ENCODE peak calls at places on chromosomes 16 and 17, in six cellular contexts. One of them, this sample, is unnamed.
A peak's percentile ranks its signal among the peaks of the same experiment; 100 is the strongest.

GRCh38 chr16:11955713-11956123 is 9.3 kb upstream of the TNFRSF17 start:
- DNase-seq in Peyer's patch: no peak
- DNase-seq in A549: peak; percentile 12
- DNase-seq in left ventricle myocardium inferior: no peak
- DNase-seq in thyroid gland: no peak
- DNase-seq in tibial nerve: no peak
- DNase-seq in this sample: no peak

GRCh38 chr17:13888043-13888442 is 181.3 kb upstream of the COX10 start:
- DNase-seq in Peyer's patch: no peak
- DNase-seq in A549: no peak
- DNase-seq in left ventricle myocardium inferior: peak; percentile 20
- DNase-seq in thyroid gland: peak; percentile 21
- DNase-seq in tibial nerve: peak; percentile 32
- DNase-seq in this sample: no peak

GRCh38 chr17:41966453-41967140 is at the start of gene CNP:
- DNase-seq in Peyer's patch: peak; percentile 96
- DNase-seq in A549: peak; percentile 92
- DNase-seq in left ventricle myocardium inferior: peak; percentile 94
- DNase-seq in thyroid gland: peak; percentile 94
- DNase-seq in tibial nerve: peak; percentile 83
- DNase-seq in this sample: peak; percentile 91

GRCh38 chr17:10061131-10061581 is 137.2 kb downstream of the GAS7 start:
- DNase-seq in Peyer's patch: no peak
- DNase-seq in A549: no peak
- DNase-seq in left ventricle myocardium inferior: no peak
- DNase-seq in thyroid gland: no peak
- DNase-seq in tibial nerve: no peak
- DNase-seq in this sample: no peak

GRCh38 chr17:5706835-5707234 is 122.5 kb upstream of the NLRP1 start:
- DNase-seq in Peyer's patch: peak; percentile 77
- DNase-seq in A549: peak; percentile 67
- DNase-seq in left ventricle myocardium inferior: peak; percentile 34
- DNase-seq in thyroid gland: peak; percentile 36
- DNase-seq in tibial nerve: peak; percentile 54
- DNase-seq in this sample: peak; percentile 60

GRCh38 chr17:66525338-66525737 is 222.9 kb downstream of the PRKCA start:
- DNase-seq in Peyer's patch: no peak
- DNase-seq in A549: no peak
- DNase-seq in left ventricle myocardium inferior: peak; percentile 25
- DNase-seq in thyroid gland: peak; percentile 12
- DNase-seq in tibial nerve: no peak
- DNase-seq in this sample: no peak

GRCh38 chr17:33322063-33322462 is 29.0 kb upstream of the ASIC2 start:
- DNase-seq in Peyer's patch: no peak
- DNase-seq in A549: no peak
- DNase-seq in left ventricle myocardium inferior: no peak
- DNase-seq in thyroid gland: no peak
- DNase-seq in tibial nerve: no peak
- DNase-seq in this sample: no peak

GRCh38 chr16:10728035-10728462 is 15.6 kb upstream of the NUBP1 start:
- DNase-seq in Peyer's patch: no peak
- DNase-seq in A549: no peak
- DNase-seq in left ventricle myocardium inferior: no peak
- DNase-seq in thyroid gland: no peak
- DNase-seq in tibial nerve: no peak
- DNase-seq in this sample: no peak

GRCh38 chr17:70144260-70144846 is 25.0 kb upstream of the KCNJ2 start:
- DNase-seq in Peyer's patch: no peak
- DNase-seq in A549: peak; percentile 50
- DNase-seq in left ventricle myocardium inferior: no peak
- DNase-seq in thyroid gland: no peak
- DNase-seq in tibial nerve: no peak
- DNase-seq in this sample: no peak

GRCh38 chr16:74623214-74623842 is 16.4 kb upstream of the GLG1 start:
- DNase-seq in Peyer's patch: no peak
- DNase-seq in A549: peak; percentile 68
- DNase-seq in left ventricle myocardium inferior: no peak
- DNase-seq in thyroid gland: peak; percentile 12
- DNase-seq in tibial nerve: peak; percentile 6
- DNase-seq in this sample: no peak

GRCh38 chr16:3950343-3951193 is 70.1 kb upstream of the CREBBP start:
- DNase-seq in Peyer's patch: peak; percentile 81
- DNase-seq in A549: peak; percentile 52
- DNase-seq in left ventricle myocardium inferior: peak; percentile 86
- DNase-seq in thyroid gland: peak; percentile 98
- DNase-seq in tibial nerve: peak; percentile 93
- DNase-seq in this sample: peak; percentile 44

GRCh38 chr17:19648475-19649406 is at the start of gene ALDH3A2:
- DNase-seq in Peyer's patch: peak; percentile 98
- DNase-seq in A549: peak; percentile 99
- DNase-seq in left ventricle myocardium inferior: peak; percentile 98
- DNase-seq in thyroid gland: peak; percentile 100
- DNase-seq in tibial nerve: peak; percentile 95
- DNase-seq in this sample: peak; percentile 99

GRCh38 chr16:89383095-89384003 is 107.0 kb downstream of the ANKRD11 start:
- DNase-seq in Peyer's patch: peak; percentile 81
- DNase-seq in A549: peak; percentile 34
- DNase-seq in left ventricle myocardium inferior: peak; percentile 49
- DNase-seq in thyroid gland: peak; percentile 51
- DNase-seq in tibial nerve: no peak
- DNase-seq in this sample: peak; percentile 79

GRCh38 chr17:19386974-19387920 is at the start of gene MFAP4:
- DNase-seq in Peyer's patch: peak; percentile 62
- DNase-seq in A549: no peak
- DNase-seq in left ventricle myocardium inferior: peak; percentile 74
- DNase-seq in thyroid gland: peak; percentile 64
- DNase-seq in tibial nerve: peak; percentile 65
- DNase-seq in this sample: peak; percentile 53

GRCh38 chr17:79625706-79626105 is 14.9 kb upstream of the RBFOX3 start:
- DNase-seq in Peyer's patch: peak; percentile 11
- DNase-seq in A549: no peak
- DNase-seq in left ventricle myocardium inferior: peak; percentile 3
- DNase-seq in thyroid gland: no peak
- DNase-seq in tibial nerve: no peak
- DNase-seq in this sample: no peak

GRCh38 chr16:75745823-75746222 is 19.5 kb upstream of the CPHXL start:
- DNase-seq in Peyer's patch: no peak
- DNase-seq in A549: no peak
- DNase-seq in left ventricle myocardium inferior: no peak
- DNase-seq in thyroid gland: no peak
- DNase-seq in tibial nerve: no peak
- DNase-seq in this sample: no peak

GRCh38 chr17:28524476-28525415 is 18.6 kb downstream of the FOXN1 start:
- DNase-seq in Peyer's patch: no peak
- DNase-seq in A549: peak; percentile 70
- DNase-seq in left ventricle myocardium inferior: no peak
- DNase-seq in thyroid gland: peak; percentile 93
- DNase-seq in tibial nerve: no peak
- DNase-seq in this sample: peak; percentile 79

GRCh38 chr17:56648814-56649213 is 55.3 kb downstream of the NOG start:
- DNase-seq in Peyer's patch: no peak
- DNase-seq in A549: no peak
- DNase-seq in left ventricle myocardium inferior: no peak
- DNase-seq in thyroid gland: no peak
- DNase-seq in tibial nerve: no peak
- DNase-seq in this sample: no peak

GRCh38 chr17:47240375-47240764 is 13.3 kb upstream of the ITGB3 start:
- DNase-seq in Peyer's patch: no peak
- DNase-seq in A549: no peak
- DNase-seq in left ventricle myocardium inferior: no peak
- DNase-seq in thyroid gland: no peak
- DNase-seq in tibial nerve: no peak
- DNase-seq in this sample: no peak

GRCh38 chr17:19672009-19672837 is 23.7 kb downstream of the ALDH3A2 start:
- DNase-seq in Peyer's patch: peak; percentile 76
- DNase-seq in A549: no peak
- DNase-seq in left ventricle myocardium inferior: peak; percentile 48
- DNase-seq in thyroid gland: peak; percentile 88
- DNase-seq in tibial nerve: peak; percentile 51
- DNase-seq in this sample: peak; percentile 62

GRCh38 chr17:36212958-36213357 is 2.1 kb downstream of the CCL4L2 start:
- DNase-seq in Peyer's patch: no peak
- DNase-seq in A549: no peak
- DNase-seq in left ventricle myocardium inferior: no peak
- DNase-seq in thyroid gland: no peak
- DNase-seq in tibial nerve: no peak
- DNase-seq in this sample: no peak

GRCh38 chr16:83744521-83744981 is 63.2 kb upstream of the HSBP1 start:
- DNase-seq in Peyer's patch: peak; percentile 53
- DNase-seq in A549: no peak
- DNase-seq in left ventricle myocardium inferior: peak; percentile 20
- DNase-seq in thyroid gland: peak; percentile 7
- DNase-seq in tibial nerve: peak; percentile 16
- DNase-seq in this sample: no peak

GRCh38 chr17:75848523-75849303 is 4.5 kb upstream of the UNC13D start:
- DNase-seq in Peyer's patch: peak; percentile 94
- DNase-seq in A549: peak; percentile 78
- DNase-seq in left ventricle myocardium inferior: peak; percentile 65
- DNase-seq in thyroid gland: peak; percentile 71
- DNase-seq in tibial nerve: peak; percentile 85
- DNase-seq in this sample: peak; percentile 93

GRCh38 chr16:57889522-57889921 is 81.4 kb downstream of the CNGB1 start:
- DNase-seq in Peyer's patch: no peak
- DNase-seq in A549: no peak
- DNase-seq in left ventricle myocardium inferior: no peak
- DNase-seq in thyroid gland: no peak
- DNase-seq in tibial nerve: no peak
- DNase-seq in this sample: no peak

GRCh38 chr16:57887711-57888110 is 83.2 kb downstream of the CNGB1 start:
- DNase-seq in Peyer's patch: no peak
- DNase-seq in A549: no peak
- DNase-seq in left ventricle myocardium inferior: no peak
- DNase-seq in thyroid gland: no peak
- DNase-seq in tibial nerve: no peak
- DNase-seq in this sample: no peak

GRCh38 chr16:57888128-57888527 is 82.8 kb downstream of the CNGB1 start:
- DNase-seq in Peyer's patch: no peak
- DNase-seq in A549: no peak
- DNase-seq in left ventricle myocardium inferior: no peak
- DNase-seq in thyroid gland: no peak
- DNase-seq in tibial nerve: no peak
- DNase-seq in this sample: no peak

GRCh38 chr16:57889960-57890751 is 80.8 kb downstream of the CNGB1 start:
- DNase-seq in Peyer's patch: no peak
- DNase-seq in A549: no peak
- DNase-seq in left ventricle myocardium inferior: no peak
- DNase-seq in thyroid gland: no peak
- DNase-seq in tibial nerve: peak; percentile 41
- DNase-seq in this sample: peak; percentile 30

GRCh38 chr16:57889111-57889510 is 81.8 kb downstream of the CNGB1 start:
- DNase-seq in Peyer's patch: no peak
- DNase-seq in A549: no peak
- DNase-seq in left ventricle myocardium inferior: no peak
- DNase-seq in thyroid gland: no peak
- DNase-seq in tibial nerve: no peak
- DNase-seq in this sample: no peak
- H3K4me1 ChIP-seq in Peyer's patch: no peaks in the 10 kb centered on the region
- H3K4me1 ChIP-seq in A549: peaks cover 45% of the 10 kb centered on the region
- H3K4me1 ChIP-seq in left ventricle myocardium inferior: peaks cover 12% of the 10 kb centered on the region
- H3K4me1 ChIP-seq in thyroid gland: peaks cover 19% of the 10 kb centered on the region
- H3K4me1 ChIP-seq in tibial nerve: peaks cover 14% of the 10 kb centered on the region
- H3K4me1 ChIP-seq in this sample: no peaks in the 10 kb centered on the region

DNA sequence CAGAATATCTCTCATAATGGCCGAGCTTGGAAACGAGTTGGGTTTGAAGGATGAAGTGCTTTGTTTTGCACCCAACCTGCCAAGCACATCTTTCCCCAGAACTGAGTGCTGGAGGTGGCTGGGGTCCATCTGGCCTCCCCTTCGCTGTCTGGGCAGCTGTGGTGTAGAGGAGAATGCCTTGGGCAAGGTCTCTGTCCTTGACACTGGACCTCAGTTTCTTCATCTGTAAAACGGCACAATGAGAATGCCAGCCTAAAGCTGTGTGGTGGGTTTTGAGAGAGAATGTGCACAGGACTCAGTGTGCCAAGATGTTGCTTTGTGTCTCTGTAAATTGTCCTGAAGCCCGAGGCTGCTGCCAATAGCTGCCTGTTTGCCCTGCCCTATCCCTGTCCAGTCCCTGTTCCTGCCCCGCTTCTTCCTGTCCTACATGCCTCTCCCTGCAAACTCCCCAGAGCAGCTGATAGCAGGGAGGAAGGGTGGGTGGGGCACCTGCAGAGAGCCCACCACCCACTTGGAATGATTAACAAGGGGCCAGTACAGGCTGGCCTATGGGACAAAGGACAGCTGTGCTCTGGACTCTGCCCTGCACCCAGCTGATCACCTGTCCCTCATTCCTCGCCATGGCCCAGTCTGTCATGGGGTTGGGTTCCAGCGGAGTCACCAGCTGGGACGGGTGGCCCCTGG is 15.3 kb downstream of the LASP1 start:
- DNase-seq in Peyer's patch: peak; percentile 82
- DNase-seq in A549: no peak
- DNase-seq in left ventricle myocardium inferior: no peak
- DNase-seq in thyroid gland: no peak
- DNase-seq in tibial nerve: no peak
- DNase-seq in this sample: no peak
- H3K4me1 ChIP-seq in Peyer's patch: peaks cover 67% of the 10 kb centered on the region
- H3K4me1 ChIP-seq in A549: peaks cover 80% of the 10 kb centered on the region
- H3K4me1 ChIP-seq in left ventricle myocardium inferior: peaks cover 91% of the 10 kb centered on the region
- H3K4me1 ChIP-seq in thyroid gland: peaks cover 34% of the 10 kb centered on the region
- H3K4me1 ChIP-seq in tibial nerve: peaks cover 100% of the 10 kb centered on the region
- H3K4me1 ChIP-seq in this sample: peaks cover 39% of the 10 kb centered on the region

DNA sequence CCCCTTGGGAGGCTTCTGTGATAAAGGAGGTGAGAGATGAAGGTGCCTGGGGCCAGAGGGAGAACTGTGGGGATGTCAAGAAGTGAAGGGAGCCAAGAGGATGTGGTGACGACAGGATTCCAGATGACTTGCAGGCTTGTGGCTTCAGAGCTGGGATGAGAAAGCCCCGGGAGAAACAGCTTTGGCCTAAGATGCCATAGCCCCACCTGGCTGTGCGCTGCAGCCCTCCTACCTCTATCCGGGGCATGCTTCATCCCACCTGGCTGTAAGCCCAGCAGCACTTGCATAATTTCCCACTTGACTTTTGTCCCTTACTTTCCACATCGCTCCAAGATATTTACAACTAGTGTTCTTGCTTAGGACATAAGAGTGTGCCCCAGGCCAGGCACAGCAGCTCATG is 29.3 kb downstream of the GINS3 start:
- DNase-seq in Peyer's patch: no peak
- DNase-seq in A549: no peak
- DNase-seq in left ventricle myocardium inferior: peak; percentile 50
- DNase-seq in thyroid gland: peak; percentile 37
- DNase-seq in tibial nerve: no peak
- DNase-seq in this sample: no peak
- H3K4me1 ChIP-seq in Peyer's patch: no peaks in the 10 kb centered on the region
- H3K4me1 ChIP-seq in A549: no peaks in the 10 kb centered on the region
- H3K4me1 ChIP-seq in left ventricle myocardium inferior: peaks cover 46% of the 10 kb centered on the region
- H3K4me1 ChIP-seq in thyroid gland: no peaks in the 10 kb centered on the region
- H3K4me1 ChIP-seq in tibial nerve: no peaks in the 10 kb centered on the region
- H3K4me1 ChIP-seq in this sample: no peaks in the 10 kb centered on the region

DNA sequence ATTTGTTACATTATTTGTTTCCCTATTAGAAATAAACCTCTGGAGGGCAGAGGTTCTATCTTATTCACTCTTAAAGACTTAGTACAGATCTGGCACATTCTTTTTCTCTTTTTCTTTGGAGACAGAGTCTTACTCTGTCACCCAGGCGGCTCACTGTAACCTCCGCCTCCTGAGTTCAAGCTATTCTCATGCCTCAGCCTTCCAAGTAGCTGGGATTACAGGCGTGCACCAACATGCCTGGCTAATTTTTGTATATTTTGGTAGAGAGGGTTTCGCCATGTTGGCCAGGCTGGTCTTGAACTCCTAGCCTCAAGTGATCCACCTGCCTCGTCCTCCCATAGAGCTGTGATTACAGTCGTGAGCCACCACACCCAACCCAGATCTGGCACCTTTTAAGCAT is 52.2 kb downstream of the GPATCH8 start:
- DNase-seq in Peyer's patch: no peak
- DNase-seq in A549: no peak
- DNase-seq in left ventricle myocardium inferior: no peak
- DNase-seq in thyroid gland: no peak
- DNase-seq in tibial nerve: no peak
- DNase-seq in this sample: no peak
- H3K4me1 ChIP-seq in Peyer's patch: no peaks in the 10 kb centered on the region
- H3K4me1 ChIP-seq in A549: no peaks in the 10 kb centered on the region
- H3K4me1 ChIP-seq in left ventricle myocardium inferior: no peaks in the 10 kb centered on the region
- H3K4me1 ChIP-seq in thyroid gland: no peaks in the 10 kb centered on the region
- H3K4me1 ChIP-seq in tibial nerve: no peaks in the 10 kb centered on the region
- H3K4me1 ChIP-seq in this sample: no peaks in the 10 kb centered on the region